ENCODE peak calls at places on chromosomes 4 and X, in nine cellular contexts. Y is HFF-Myc, O is A549, S is stomach, K is heart right ventricle, I is esophagus squamous epithelium, L is fibroblast of lung, B is HL-60, N is breast epithelium. A is an unnamed sample.

GRCh38 chrX:30215357-30215843 is at the start of gene MAGEB2:
- DNase-seq in Y (no peak), O (no peak), S (no peak), K (no peak), I (no peak), L (no peak), B (peak; percentile 43), N (no peak), A (no peak)

GRCh38 chr4:174284181-174284886 is 623 bp downstream of the CEP44 start:
- DNase-seq in Y (no peak), O (peak; percentile 43), S (no peak), K (no peak), I (no peak), L (peak; percentile 77), B (no peak), N (no peak), A (peak; percentile 64)

GRCh38 chrX:152899111-152899873 is 1.4 kb downstream of the ZNF185 start:
- DNase-seq in Y (no peak), O (no peak), S (no peak), K (no peak), I (no peak), L (no peak), B (no peak), N (no peak), A (no peak)

GRCh38 chr4:95867919-95868318 is 28.0 kb downstream of the PDHA2 start:
- DNase-seq in Y (no peak), O (no peak), S (no peak), K (no peak), I (no peak), L (peak; percentile 9), B (no peak), N (no peak), A (peak; percentile 1)

GRCh38 chr4:21512351-21512750 is 436.2 kb downstream of the KCNIP4 start:
- DNase-seq in Y (no peak), O (peak; percentile 0), S (no peak), K (no peak), I (no peak), L (peak; percentile 29), B (no peak), N (no peak), A (peak; percentile 56)

GRCh38 chrX:19627081-19627480 is 111.8 kb upstream of the MAP3K15 start:
- DNase-seq in Y (no peak), O (no peak), S (no peak), K (no peak), I (no peak), L (peak; percentile 6), B (no peak), N (no peak), A (peak; percentile 18)

GRCh38 chr4:11622961-11623725 is 194.4 kb upstream of the HS3ST1 start:
- DNase-seq in Y (no peak), O (no peak), S (no peak), K (no peak), I (no peak), L (no peak), B (no peak), N (no peak), A (no peak)

GRCh38 chrX:10054396-10054795 is 87.2 kb downstream of the CLDN34 start:
- DNase-seq in Y (no peak), O (no peak), S (peak; percentile 75), K (no peak), I (no peak), L (no peak), B (no peak), N (peak; percentile 55), A (no peak)

GRCh38 chr4:183337833-183338232 is 15.6 kb upstream of the CLDN24 start:
- DNase-seq in Y (no peak), O (no peak), S (peak; percentile 42), K (no peak), I (no peak), L (no peak), B (no peak), N (no peak), A (no peak)

GRCh38 chr4:9996319-9997110 is 24.8 kb downstream of the SLC2A9 start:
- DNase-seq in Y (no peak), O (no peak), S (peak; percentile 22), K (no peak), I (no peak), L (peak; percentile 17), B (no peak), N (no peak), A (no peak)

GRCh38 chr4:16752150-16752549 is 146.3 kb downstream of the LDB2 start:
- DNase-seq in Y (peak; percentile 4), O (no peak), S (no peak), K (no peak), I (no peak), L (no peak), B (no peak), N (no peak), A (peak; percentile 48)

GRCh38 chr4:1958276-1959103 is 50.3 kb downstream of the NELFA start:
- DNase-seq in Y (no peak), O (no peak), S (no peak), K (no peak), I (no peak), L (no peak), B (no peak), N (no peak), A (no peak)

GRCh38 chr4:139300431-139301142 is 718 bp upstream of the NAA15 start:
- DNase-seq in Y (no peak), O (peak; percentile 15), S (no peak), K (no peak), I (no peak), L (peak; percentile 70), B (no peak), N (no peak), A (peak; percentile 63)

GRCh38 chr4:107863850-107864371 is 39.2 kb downstream of the SGMS2 start:
- DNase-seq in Y (no peak), O (no peak), S (peak; percentile 49), K (peak; percentile 67), I (no peak), L (peak; percentile 63), B (no peak), N (no peak), A (peak; percentile 46)

GRCh38 chr4:151766691-151767090 is 5.9 kb upstream of the GATB start:
- DNase-seq in Y (no peak), O (no peak), S (no peak), K (no peak), I (no peak), L (no peak), B (no peak), N (no peak), A (no peak)

GRCh38 chrX:132622130-132622529 is 133.3 kb upstream of the MBNL3 start:
- DNase-seq in Y (no peak), O (no peak), S (no peak), K (no peak), I (no peak), L (peak; percentile 71), B (no peak), N (no peak), A (peak; percentile 57)

GRCh38 chr4:34183916-34184315 is 2060.4 kb downstream of the ARAP2 start:
- DNase-seq in Y (no peak), O (no peak), S (no peak), K (no peak), I (no peak), L (peak; percentile 25), B (no peak), N (no peak), A (peak; percentile 6)

GRCh38 chr4:1759818-1760223 is 33.3 kb upstream of the FGFR3 start:
- DNase-seq in Y (no peak), O (no peak), S (no peak), K (no peak), I (no peak), L (no peak), B (no peak), N (no peak), A (no peak)

GRCh38 chr4:179110356-179110755 is 1668.1 kb upstream of the AGA start:
- DNase-seq in Y (no peak), O (no peak), S (no peak), K (no peak), I (no peak), L (peak; percentile 100), B (no peak), N (no peak), A (no peak)

GRCh38 chr4:132614682-132615081 is 534.4 kb upstream of the PCDH10 start:
- DNase-seq in Y (no peak), O (no peak), S (no peak), K (no peak), I (no peak), L (peak; percentile 6), B (no peak), N (no peak), A (peak; percentile 28)
- TF ChIP-seq CTCF in Y (no peak), O (no peak), S (no peak), K (no peak), I (no peak), L (no peak), B (no peak), N (no peak), A (peak; percentile 36)

GRCh38 chr4:3111461-3111860 is 37.0 kb downstream of the HTT start:
- DNase-seq in Y (no peak), O (no peak), S (no peak), K (peak; percentile 11), I (no peak), L (peak; percentile 58), B (no peak), N (peak; percentile 37), A (peak; percentile 58)
- H3K4me3 ChIP-seq in Y (no peak overlapping the region), O (no peak overlapping the region), S (no peak overlapping the region), K (no peak overlapping the region), I (no peak overlapping the region), L (no peak overlapping the region), B (no peak overlapping the region), N (no peak overlapping the region), A (no peak overlapping the region)

DNA sequence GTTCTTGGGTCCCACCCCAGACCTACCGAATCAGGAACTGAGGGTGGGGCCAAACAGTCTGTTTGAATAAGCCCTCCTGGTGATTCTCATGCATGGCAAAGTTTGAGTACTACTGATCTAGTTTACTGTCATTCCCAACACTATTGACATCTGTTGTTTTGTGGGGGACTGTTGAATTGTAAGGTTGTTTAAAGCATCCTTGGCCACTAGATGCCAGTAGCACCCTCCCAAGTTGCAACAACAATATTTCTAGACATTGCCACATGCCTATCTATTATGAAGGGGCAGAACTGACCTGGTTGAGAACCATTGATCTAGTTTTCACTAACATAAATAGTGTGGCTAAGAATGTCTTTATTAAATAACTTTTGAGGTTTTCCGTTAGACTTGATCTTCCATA is 15.1 kb downstream of the TAF9B start:
- DNase-seq in Y (no peak), O (no peak), S (no peak), K (no peak), I (no peak), L (no peak), B (no peak), N (no peak), A (peak; percentile 13)
- TF ChIP-seq CTCF in Y (no peak), O (peak; percentile 20), S (no peak), K (no peak), I (no peak), L (no peak), B (no peak), N (no peak), A (no peak)

DNA sequence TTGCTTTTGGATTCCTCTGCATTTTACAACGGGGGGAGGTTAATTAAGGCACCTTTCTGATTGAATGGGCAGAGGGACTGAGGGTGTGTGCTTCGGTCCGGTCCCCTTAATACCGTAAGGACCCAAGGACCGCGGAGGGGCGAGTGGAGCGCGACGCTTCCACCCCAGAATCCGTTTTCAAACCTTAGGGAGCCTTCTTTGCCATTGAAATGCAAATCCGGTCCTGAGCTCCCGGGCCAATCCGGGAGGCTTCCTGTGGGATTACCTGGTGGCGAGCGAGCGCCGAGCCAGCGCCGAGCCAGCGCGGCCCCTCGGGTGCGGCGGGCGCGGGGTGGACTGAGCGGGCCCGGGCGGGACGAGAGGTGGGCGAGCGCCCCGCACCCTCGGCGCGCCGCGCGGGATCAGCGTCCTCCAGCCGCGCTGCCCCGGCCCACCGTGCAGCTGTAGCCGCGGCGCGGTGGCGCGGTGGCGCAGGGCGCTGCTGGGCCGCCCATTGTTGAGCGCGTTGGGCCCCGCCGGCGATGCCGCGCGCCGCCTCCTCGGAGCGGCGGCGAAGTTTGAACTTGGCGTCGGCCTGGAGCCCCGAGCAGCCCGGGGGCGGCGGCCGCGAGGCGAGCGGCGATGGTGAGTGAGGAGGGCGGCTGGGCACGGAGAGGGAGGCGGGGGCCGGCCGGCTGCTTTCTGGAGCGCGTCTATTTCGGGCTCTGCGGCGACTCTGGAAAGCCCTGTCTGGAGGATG is 208.7 kb downstream of the SOWAHB start:
- DNase-seq in Y (no peak), O (peak; percentile 47), S (peak; percentile 68), K (no peak), I (no peak), L (peak; percentile 48), B (no peak), N (peak; percentile 34), A (no peak)
- H3K4me3 ChIP-seq in Y (peak overlapping the region; percentile 75), O (peak overlapping the region; percentile 80), S (peak overlapping the region; percentile 55), K (peak overlapping the region; percentile 53), I (peak overlapping the region; percentile 54), L (peak overlapping the region; percentile 84), B (no peak overlapping the region), N (peak overlapping the region; percentile 83), A (peak overlapping the region; percentile 68)